ENCODE peak calls at places on chromosome 14, in four cellular contexts. B, M, O and V are unnamed samples.

GRCh38 chr14:64806202-64806861 is 73.4 kb downstream of the SPTB start:
- DNase-seq in B (peak; percentile 77), M (no peak), O (peak; percentile 92), V (no peak)

GRCh38 chr14:89621009-89621421 is 204.0 kb upstream of the FOXN3 start:
- DNase-seq in B (no peak), M (no peak), O (no peak), V (no peak)

GRCh38 chr14:33386140-33386539 is 447.5 kb downstream of the NPAS3 start:
- DNase-seq in B (no peak), M (no peak), O (no peak), V (no peak)

GRCh38 chr14:69481815-69482568 is 2.5 kb upstream of the PLEKHD1 start:
- DNase-seq in B (no peak), M (no peak), O (no peak), V (no peak)

GRCh38 chr14:53549956-53550355 is 396.8 kb upstream of the DDHD1 start:
- DNase-seq in B (no peak), M (no peak), O (no peak), V (no peak)

GRCh38 chr14:40269436-40269835 is 837.2 kb upstream of the FBXO33 start:
- DNase-seq in B (no peak), M (no peak), O (no peak), V (no peak)

GRCh38 chr14:53156238-53156637 is 3.1 kb upstream of the DDHD1 start:
- DNase-seq in B (no peak), M (no peak), O (no peak), V (no peak)

GRCh38 chr14:95156765-95157194 is 549 bp downstream of the DICER1 start:
- DNase-seq in B (peak; percentile 40), M (peak; percentile 19), O (peak; percentile 19), V (no peak)

GRCh38 chr14:105533391-105533790 is 7.0 kb downstream of the TMEM121 start:
- DNase-seq in B (no peak), M (no peak), O (no peak), V (no peak)

GRCh38 chr14:50083467-50084337 is 32.7 kb downstream of the VCPKMT start:
- DNase-seq in B (no peak), M (no peak), O (peak; percentile 75), V (no peak)

GRCh38 chr14:69345402-69345801 is 52.7 kb downstream of the ERH start:
- DNase-seq in B (no peak), M (no peak), O (no peak), V (no peak)

GRCh38 chr14:29637406-29637805 is 290.2 kb downstream of the PRKD1 start:
- DNase-seq in B (peak; percentile 74), M (no peak), O (peak; percentile 64), V (no peak)

GRCh38 chr14:51547260-51547659 is 104.5 kb upstream of the FRMD6 start:
- DNase-seq in B (peak; percentile 100), M (no peak), O (peak; percentile 100), V (peak; percentile 97)

GRCh38 chr14:67705211-67705610 is 3.5 kb downstream of the RDH12 start:
- DNase-seq in B (no peak), M (no peak), O (no peak), V (no peak)

GRCh38 chr14:47675489-47676300 is at the start of gene MDGA2:
- DNase-seq in B (peak; percentile 5), M (peak; percentile 22), O (no peak), V (no peak)

GRCh38 chr14:74478996-74479635 is 14.0 kb downstream of the NPC2 start:
- DNase-seq in B (peak; percentile 53), M (no peak), O (peak; percentile 42), V (no peak)

GRCh38 chr14:22268875-22269274 is 320.1 kb downstream of the DAD1 start:
- DNase-seq in B (peak; percentile 41), M (no peak), O (peak; percentile 47), V (no peak)

GRCh38 chr14:54377501-54377900 is 19.3 kb upstream of the CDKN3 start:
- DNase-seq in B (no peak), M (no peak), O (no peak), V (no peak)

GRCh38 chr14:24789277-24789832 is 155.4 kb upstream of the GZMB start:
- DNase-seq in B (no peak), M (no peak), O (no peak), V (no peak)

GRCh38 chr14:22386924-22387775 is 201.9 kb downstream of the DAD1 start:
- DNase-seq in B (peak; percentile 85), M (peak; percentile 75), O (peak; percentile 72), V (no peak)

GRCh38 chr14:105493921-105494605 is 3.0 kb downstream of the TEDC1 start:
- DNase-seq in B (no peak), M (no peak), O (no peak), V (no peak)

GRCh38 chr14:71665157-71665556 is 267.1 kb upstream of the RGS6 start:
- DNase-seq in B (peak; percentile 95), M (no peak), O (peak; percentile 89), V (peak; percentile 71)

GRCh38 chr14:102927346-102927877 is 4.9 kb downstream of the AMN start:
- DNase-seq in B (no peak), M (no peak), O (no peak), V (no peak)

GRCh38 chr14:37594238-37594915 is 672 bp downstream of the FOXA1 start:
- DNase-seq in B (peak; percentile 88), M (peak; percentile 62), O (peak; percentile 80), V (peak; percentile 34)
- TF ChIP-seq CTCF in B (peak; percentile 81), M (peak; percentile 66), O (peak; percentile 81), V (peak; percentile 79)

GRCh38 chr14:61369097-61369496 is 47.7 kb downstream of the PRKCH start:
- DNase-seq in B (no peak), M (no peak), O (no peak), V (no peak)
- H3K4me3 ChIP-seq in B (no peak overlapping the region), M (no peak overlapping the region), O (no peak overlapping the region), V (no peak overlapping the region)

DNA sequence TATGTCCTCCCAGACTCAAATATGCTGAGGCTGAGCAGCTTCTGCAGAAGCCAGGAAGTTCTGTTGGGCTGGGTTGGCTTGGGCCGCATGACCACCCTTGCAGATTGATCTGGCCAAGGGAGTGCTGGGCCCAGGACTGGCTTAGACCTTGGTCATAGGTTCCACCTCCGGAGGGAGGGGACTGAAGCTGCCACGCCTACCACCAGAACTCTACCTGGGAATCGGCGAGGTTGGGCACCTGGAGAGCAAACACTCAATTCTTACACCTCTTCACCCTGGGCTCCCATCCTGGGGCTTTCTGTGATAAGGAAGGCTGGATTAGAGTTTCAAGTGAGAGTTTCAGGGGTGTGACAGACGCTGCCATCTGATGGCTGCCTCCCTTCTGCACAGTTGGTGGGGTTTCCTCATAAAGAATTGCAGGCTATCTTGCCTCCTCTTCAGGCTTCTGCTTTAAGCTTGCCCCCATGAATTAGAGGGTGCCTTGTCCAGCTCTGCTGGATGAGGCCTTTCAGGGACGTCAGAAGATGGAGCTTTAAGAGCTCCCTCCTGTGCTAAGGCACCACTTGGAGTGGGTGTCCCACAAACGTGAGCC is 5.8 kb downstream of the SLC24A4 start:
- DNase-seq in B (no peak), M (no peak), O (no peak), V (no peak)
- TF ChIP-seq CTCF in B (no peak), M (no peak), O (no peak), V (no peak)

GRCh38 chr14:56794088-56794556 is 16.2 kb downstream of the OTX2 start:
- DNase-seq in B (no peak), M (no peak), O (no peak), V (no peak)

GRCh38 chr14:56795284-56795622 is 15.0 kb downstream of the OTX2 start:
- DNase-seq in B (no peak), M (no peak), O (no peak), V (no peak)

GRCh38 chr14:56796259-56796658 is 14.0 kb downstream of the OTX2 start:
- DNase-seq in B (no peak), M (no peak), O (no peak), V (no peak)

GRCh38 chr14:56797003-56797568 is 13.2 kb downstream of the OTX2 start:
- DNase-seq in B (no peak), M (no peak), O (no peak), V (no peak)

GRCh38 chr14:56794557-56795283 is 15.6 kb downstream of the OTX2 start:
- DNase-seq in B (no peak), M (no peak), O (no peak), V (no peak)
- H3K4me3 ChIP-seq in B (no peak overlapping the region), M (no peak overlapping the region), O (no peak overlapping the region), V (no peak overlapping the region)

GRCh38 chr14:98371141-98371540 is 900.9 kb downstream of the BCL11B start:
- DNase-seq in B (no peak), M (no peak), O (no peak), V (no peak)
- TF ChIP-seq CTCF in B (no peak), M (no peak), O (no peak), V (no peak)

GRCh38 chr14:35934499-35934898 is 108.4 kb downstream of the BRMS1L start:
- DNase-seq in B (no peak), M (no peak), O (no peak), V (no peak)

GRCh38 chr14:35944847-35945246 is 118.7 kb downstream of the BRMS1L start:
- DNase-seq in B (peak; percentile 1), M (no peak), O (no peak), V (no peak)

DNA sequence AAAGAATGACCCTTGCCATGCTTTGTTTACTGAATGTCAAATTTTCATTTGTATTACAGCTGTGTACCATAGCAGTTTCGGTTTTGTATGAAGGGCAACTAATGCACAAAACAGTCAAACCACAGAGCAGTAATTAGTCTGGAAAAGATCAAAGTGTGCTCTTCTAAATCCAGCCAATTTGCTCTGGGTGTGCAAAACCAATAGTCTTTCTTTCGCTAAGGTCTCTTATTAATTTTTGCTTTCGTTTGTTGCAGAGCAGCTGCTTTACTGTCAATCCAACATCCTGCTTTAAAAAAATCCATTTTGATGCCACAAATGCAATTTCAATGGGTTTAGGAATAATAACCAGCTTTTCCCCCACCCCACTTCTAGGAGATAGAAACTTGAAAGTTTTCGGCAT is 114.2 kb downstream of the BRMS1L start:
- DNase-seq in B (no peak), M (no peak), O (no peak), V (no peak)
- H3K4me3 ChIP-seq in B (no peak overlapping the region), M (no peak overlapping the region), O (peak overlapping the region; percentile 43), V (no peak overlapping the region)